ENCODE peak calls at places on chromosomes 5 and 9, in four cellular contexts. T is H1, P is IMR-90, O is H9. K is an unnamed sample.

GRCh38 chr5:32542216-32543059 is 42.9 kb upstream of the SUB1 start:
- DNase-seq in P (peak), O (no peak), T (no peak), K (no peak)

GRCh38 chr9:69149321-69149807 is 24.7 kb upstream of the TJP2 start:
- DNase-seq in T (no peak), O (peak), P (peak), K (peak)

GRCh38 chr9:113350937-113351336 is 1.6 kb downstream of the BSPRY start:
- DNase-seq in T (no peak), O (no peak), P (no peak), K (no peak)

GRCh38 chr5:14097998-14098471 is 45.1 kb upstream of the TRIO start:
- DNase-seq in T (no peak), P (peak), O (no peak), K (no peak)

GRCh38 chr9:98972641-98973545 is 29.2 kb downstream of the COL15A1 start:
- DNase-seq in P (no peak), O (no peak), T (no peak), K (no peak)

GRCh38 chr9:651372-651771 is 190.1 kb upstream of the DMRT1 start:
- DNase-seq in O (no peak), P (no peak), T (no peak), K (no peak)

GRCh38 chr5:109907751-109908150 is 218.0 kb downstream of the MAN2A1 start:
- DNase-seq in T (no peak), O (no peak), P (peak), K (peak)

GRCh38 chr5:119336262-119336661 is 19.6 kb upstream of the TNFAIP8 start:
- DNase-seq in P (no peak), O (no peak), T (no peak), K (no peak)

GRCh38 chr5:172414618-172415599 is 39.4 kb downstream of the SH3PXD2B start:
- DNase-seq in T (no peak), O (no peak), P (no peak), K (no peak)

GRCh38 chr9:95724253-95724991 is 151.1 kb upstream of the ERCC6L2 start:
- DNase-seq in T (no peak), P (no peak), O (no peak), K (no peak)

GRCh38 chr5:87340716-87341115 is 72.0 kb downstream of the CCNH start:
- DNase-seq in O (no peak), P (no peak), T (no peak), K (no peak)

GRCh38 chr5:135138116-135138850 is 104.3 kb upstream of the PITX1 start:
- DNase-seq in O (no peak), T (no peak), P (peak), K (no peak)

GRCh38 chr5:53128481-53128880 is 18.9 kb upstream of the MOCS2 start:
- DNase-seq in P (no peak), O (no peak), T (no peak), K (no peak)

GRCh38 chr5:158080112-158080511 is 221.2 kb upstream of the CLINT1 start:
- DNase-seq in O (no peak), P (no peak), T (no peak), K (peak)

GRCh38 chr5:61322738-61323429 is 9.2 kb upstream of the ZSWIM6 start:
- DNase-seq in T (no peak), P (peak), O (no peak), K (no peak)

GRCh38 chr5:73158313-73158712 is 14.7 kb upstream of the TMEM174 start:
- DNase-seq in T (no peak), P (no peak), O (no peak), K (no peak)

GRCh38 chr9:114487607-114488300 is 17.5 kb downstream of the WHRN start:
- DNase-seq in P (peak), O (peak), T (no peak), K (peak)

GRCh38 chr5:158451203-158451982 is 592.4 kb upstream of the CLINT1 start:
- DNase-seq in O (no peak), T (no peak), P (peak), K (peak)

GRCh38 chr5:180078348-180078747 is 6.8 kb upstream of the RNF130 start:
- DNase-seq in O (no peak), T (no peak), P (no peak), K (no peak)

GRCh38 chr5:148933903-148934432 is 107.6 kb downstream of the ADRB2 start:
- DNase-seq in T (no peak), O (no peak), P (no peak), K (no peak)

GRCh38 chr5:156641690-156642089 is 208.4 kb upstream of the PPP1R2B start:
- DNase-seq in T (no peak), O (no peak), P (peak), K (peak)

GRCh38 chr9:107918749-107919148 is 429.2 kb upstream of the KLF4 start:
- DNase-seq in P (no peak), T (no peak), O (no peak), K (no peak)

GRCh38 chr9:115642285-115642684 is 511.3 kb upstream of the PAPPA start:
- DNase-seq in T (no peak), P (peak), O (no peak), K (no peak)

GRCh38 chr9:37977851-37978250 is 73.9 kb upstream of the SLC25A51 start:
- DNase-seq in O (no peak), T (no peak), P (no peak), K (no peak)

GRCh38 chr9:91644433-91644832 is 220.8 kb upstream of the NFIL3 start:
- DNase-seq in P (no peak), O (no peak), T (no peak), K (no peak)

GRCh38 chr9:91647371-91647770 is 223.7 kb upstream of the NFIL3 start:
- DNase-seq in O (no peak), T (no peak), P (no peak), K (peak)

GRCh38 chr9:91643474-91644102 is 220.0 kb upstream of the NFIL3 start:
- DNase-seq in P (peak), O (no peak), T (no peak), K (no peak)

GRCh38 chr9:91642771-91643170 is 219.1 kb upstream of the NFIL3 start:
- DNase-seq in O (no peak), P (no peak), T (no peak), K (no peak)

GRCh38 chr9:91646702-91647101 is 223.1 kb upstream of the NFIL3 start:
- DNase-seq in T (no peak), O (no peak), P (no peak), K (no peak)
- H2BK15ac ChIP-seq in T (no peak), O (no peak), P (no peak), K (no peak)

DNA sequence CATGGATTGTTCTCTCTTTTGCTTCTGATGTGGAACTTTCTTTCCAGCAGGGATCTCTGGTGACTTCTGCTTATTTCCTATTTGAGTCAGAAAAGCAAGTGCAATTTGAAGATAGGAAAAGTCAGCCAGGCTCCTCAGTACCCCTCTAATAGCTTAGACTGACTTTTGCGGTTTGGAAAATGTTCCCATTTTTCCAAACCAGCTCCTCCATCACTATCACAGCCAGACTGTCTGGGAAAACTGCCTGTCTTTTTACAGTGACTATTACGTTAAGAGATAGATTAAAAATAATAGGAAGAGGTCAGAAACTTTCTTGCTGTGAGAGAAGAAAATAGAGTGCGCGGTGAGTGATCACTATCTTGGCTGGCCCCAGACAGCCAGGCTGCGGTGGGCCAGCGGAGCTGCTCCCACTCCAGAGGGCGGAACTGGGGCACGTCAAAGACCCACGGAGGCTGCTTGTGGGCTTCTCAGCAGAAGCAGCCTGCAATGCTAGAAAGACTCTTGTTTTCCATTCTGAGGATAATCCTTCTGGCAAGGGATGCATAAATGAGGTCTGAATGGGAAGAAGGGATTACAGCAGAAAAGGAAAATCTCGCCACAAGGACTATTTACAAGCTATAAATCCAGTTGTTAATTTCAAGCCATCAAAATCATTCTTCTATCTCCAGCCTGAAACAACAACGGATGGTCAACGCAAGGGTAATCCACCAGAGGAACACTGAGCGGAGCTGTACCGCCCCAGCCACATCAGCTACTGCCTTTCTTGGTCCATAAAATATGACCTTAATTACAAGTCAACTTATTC is 151.0 kb upstream of the MSX2 start:
- DNase-seq in P (peak), T (no peak), O (no peak), K (no peak)
- H3K56ac ChIP-seq in P (no peak), T (no peak), O (no peak), K (no peak)

GRCh38 chr9:131027048-131027871 is 18.3 kb downstream of the LAMC3 start:
- DNase-seq in P (no peak), T (no peak), O (no peak), K (no peak)
- H3K23ac ChIP-seq in P (no peak), T (no peak), O (no peak), K (no peak)

DNA sequence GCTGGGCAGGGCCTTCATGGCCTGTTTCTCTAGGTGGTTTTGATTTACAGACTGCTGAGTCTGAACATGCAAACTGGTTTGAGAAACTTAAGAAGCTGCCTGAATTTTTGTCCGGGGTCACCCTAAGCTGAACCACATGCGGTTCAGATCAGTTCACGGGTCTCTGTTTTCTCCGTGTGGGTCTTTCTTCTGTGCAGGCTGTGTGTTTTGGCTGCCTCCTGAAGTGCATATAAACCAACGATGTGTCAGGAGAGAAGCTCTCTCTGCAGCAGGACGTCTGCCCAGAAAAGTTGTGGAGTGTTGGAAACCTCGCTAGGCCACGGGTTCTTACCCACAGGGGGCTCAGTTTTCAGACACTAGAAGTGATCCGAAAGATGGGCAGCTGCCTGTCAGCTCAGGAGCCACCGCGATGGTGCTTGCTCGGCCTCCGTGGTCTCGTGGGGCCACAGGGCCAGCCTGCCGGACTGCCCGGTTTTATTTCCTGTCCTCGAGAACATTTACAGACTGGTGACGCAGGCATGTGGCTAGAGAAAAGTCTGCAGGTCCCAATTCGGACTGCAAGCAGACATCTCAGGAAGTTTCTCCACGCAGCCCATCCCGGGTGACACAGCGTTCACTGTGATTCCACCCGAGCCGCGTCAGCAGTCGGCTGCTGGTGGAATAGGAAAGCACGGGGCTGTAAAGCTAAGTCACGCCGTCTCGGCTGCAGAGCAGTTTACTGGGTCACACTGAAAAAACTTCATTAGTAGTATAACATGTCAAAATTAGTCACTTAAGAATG is 364.1 kb downstream of the IRX2 start:
- DNase-seq in P (no peak), O (no peak), T (no peak), K (no peak)
- H2BK15ac ChIP-seq in P (no peak), O (no peak), T (no peak), K (no peak)

GRCh38 chr9:20356392-20357206 is 265.7 kb downstream of the MLLT3 start:
- DNase-seq in P (peak), O (peak), T (peak), K (peak)
- H3K56ac ChIP-seq in P (peak), O (no peak), T (no peak), K (peak)

GRCh38 chr9:133074111-133074651 is 12.4 kb downstream of the CEL start:
- DNase-seq in O (no peak), T (no peak), P (peak), K (no peak)

GRCh38 chr9:133075925-133076324 is 14.1 kb downstream of the CEL start:
- DNase-seq in P (peak), O (no peak), T (no peak), K (peak)

GRCh38 chr9:133071484-133072150 is 9.8 kb downstream of the CEL start:
- DNase-seq in P (no peak), O (no peak), T (no peak), K (no peak)

GRCh38 chr9:133078486-133078885 is 16.7 kb downstream of the CEL start:
- DNase-seq in O (no peak), T (no peak), P (no peak), K (no peak)

DNA sequence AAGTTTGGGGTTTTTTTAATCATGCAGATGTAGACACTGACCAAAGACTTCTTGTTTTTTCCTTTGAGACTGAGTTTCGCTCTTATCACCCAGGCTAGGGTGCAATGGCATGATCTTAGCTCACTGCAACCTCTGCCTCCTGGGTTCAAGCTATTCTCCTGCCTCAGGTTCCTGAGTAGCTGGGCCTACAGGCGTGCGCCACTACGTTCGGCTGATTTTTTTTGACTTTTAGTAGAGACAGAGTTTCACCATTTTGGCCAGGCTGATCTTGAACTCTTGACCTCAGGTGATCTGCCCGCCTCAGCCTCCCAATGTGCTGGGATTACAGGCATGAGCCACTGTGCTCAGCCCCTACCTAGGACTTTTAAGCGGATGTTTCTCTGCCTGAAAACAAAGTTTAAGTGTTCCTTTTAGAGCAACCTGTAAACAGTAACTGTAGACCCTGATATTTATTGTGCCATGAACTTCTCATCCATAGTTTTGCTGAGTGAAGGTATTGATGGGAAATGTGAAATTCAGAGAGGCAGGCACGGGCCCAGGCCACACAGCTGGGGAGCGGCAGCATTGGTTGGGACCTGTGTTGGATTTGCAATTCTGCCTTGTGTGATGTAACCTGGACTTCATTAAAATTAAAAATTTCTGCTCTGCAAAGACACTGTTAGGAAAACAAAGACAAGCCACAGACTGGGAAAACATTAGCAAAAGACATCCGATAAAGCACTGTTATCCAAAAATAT is 11.7 kb downstream of the CEL start:
- DNase-seq in T (no peak), P (no peak), O (no peak), K (no peak)
- H3K23ac ChIP-seq in T (no peak), P (no peak), O (no peak), K (no peak)